ENCODE peak calls at places on chromosomes 1 and 21, in six cellular contexts. Q, S, D, V, L and K are unnamed samples.

GRCh38 chr1:85224734-85225623 is 24.2 kb upstream of the SYDE2 start:
- DNase-seq in L (no peak), Q (no peak), D (no peak), V (peak; percentile 90), S (no peak), K (no peak)

GRCh38 chr21:45034556-45035476 is 39.6 kb upstream of the ADARB1 start:
- DNase-seq in S (no peak), V (no peak), D (no peak), Q (no peak), L (no peak), K (no peak)

GRCh38 chr1:35807614-35808375 is at the start of gene AGO4:
- DNase-seq in Q (peak; percentile 19), S (peak; percentile 32), L (peak; percentile 81), V (peak; percentile 54), D (peak; percentile 49), K (peak; percentile 76)

GRCh38 chr1:66533804-66534745 is at the start of gene SGIP1:
- DNase-seq in S (no peak), V (no peak), D (peak; percentile 79), L (peak; percentile 89), Q (no peak), K (peak; percentile 28)

GRCh38 chr1:168693197-168693871 is 35.7 kb downstream of the DPT start:
- DNase-seq in Q (no peak), L (no peak), S (no peak), V (no peak), D (no peak), K (no peak)

GRCh38 chr1:153888518-153888917 is 34.3 kb downstream of the GATAD2B start:
- DNase-seq in D (peak; percentile 22), Q (peak; percentile 39), V (no peak), S (no peak), L (no peak), K (peak; percentile 42)

GRCh38 chr1:27545876-27546275 is 55.9 kb upstream of the WASF2 start:
- DNase-seq in D (no peak), Q (no peak), S (no peak), L (no peak), V (no peak), K (no peak)

GRCh38 chr1:187842406-187843165 is 1013.8 kb downstream of the PLA2G4A start:
- DNase-seq in S (no peak), V (no peak), Q (no peak), D (peak; percentile 10), L (peak; percentile 4), K (no peak)

GRCh38 chr1:21175324-21175669 is 1.4 kb downstream of the EIF4G3 start:
- DNase-seq in D (peak; percentile 55), L (peak; percentile 64), Q (peak; percentile 30), V (no peak), S (peak; percentile 35), K (peak; percentile 25)

GRCh38 chr1:169768161-169768560 is 26.5 kb downstream of the METTL18 start:
- DNase-seq in D (no peak), Q (no peak), V (no peak), S (no peak), L (no peak), K (no peak)

GRCh38 chr1:169765580-169766331 is 29.0 kb downstream of the METTL18 start:
- DNase-seq in Q (no peak), L (no peak), V (peak; percentile 65), S (no peak), D (no peak), K (no peak)

GRCh38 chr1:169759038-169759437 is 25.2 kb upstream of the SELE start:
- DNase-seq in V (no peak), Q (no peak), D (no peak), S (no peak), L (no peak), K (no peak)

GRCh38 chr1:169764919-169765318 is 29.8 kb downstream of the METTL18 start:
- DNase-seq in S (no peak), D (no peak), L (no peak), V (no peak), Q (no peak), K (no peak)

DNA sequence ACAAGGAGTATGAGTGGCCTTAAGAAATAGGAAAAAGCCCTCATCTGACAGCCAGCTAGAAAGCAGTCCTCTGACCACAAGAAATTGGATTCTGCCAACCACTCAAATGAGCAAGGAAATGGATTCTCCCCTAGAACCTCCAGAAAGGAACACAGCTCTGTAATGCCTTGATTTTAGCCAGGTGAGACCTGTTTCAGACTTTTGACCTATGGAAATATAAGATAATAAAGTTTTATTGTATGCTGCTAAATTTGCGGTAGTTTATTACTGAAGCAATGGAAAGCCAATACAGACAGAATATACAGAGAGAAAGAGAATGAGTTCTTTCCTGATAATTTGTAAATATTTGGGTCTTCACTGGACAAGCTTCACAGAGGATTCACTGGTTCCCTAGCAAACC is 28.8 kb upstream of the SELE start:
- DNase-seq in S (no peak), L (no peak), Q (no peak), D (no peak), V (no peak), K (no peak)
- TF ChIP-seq CTCF in S (no peak), L (no peak), Q (no peak), D (no peak), V (no peak), K (no peak)

DNA sequence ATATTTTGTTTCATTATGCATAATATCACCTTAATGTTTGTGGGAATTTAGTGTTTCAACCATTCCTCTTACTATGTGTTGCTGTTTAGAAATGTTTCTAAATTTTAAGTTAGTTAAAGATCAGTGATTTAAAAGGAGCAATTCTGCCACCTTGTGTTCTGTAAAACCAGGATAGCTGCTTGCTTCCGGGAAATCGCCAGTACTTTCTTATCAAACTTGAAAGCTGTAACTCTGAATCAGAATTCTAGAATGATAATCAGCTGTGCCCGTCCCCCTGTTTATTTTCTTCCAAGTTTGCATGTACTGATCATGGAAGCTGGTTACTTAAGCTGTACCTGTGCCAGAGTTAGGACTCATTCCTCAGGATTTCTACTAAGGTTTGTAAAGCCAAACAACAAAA is 656.4 kb downstream of the LTN1 start:
- DNase-seq in L (peak; percentile 95), D (peak; percentile 92), V (peak; percentile 33), S (no peak), Q (peak; percentile 48), K (no peak)
- TF ChIP-seq CTCF in L (peak; percentile 38), D (peak; percentile 64), V (peak; percentile 61), S (no peak), Q (peak; percentile 48), K (no peak)

GRCh38 chr1:158496379-158496778 is 24.4 kb downstream of the OR10R2 start:
- DNase-seq in Q (peak; percentile 42), S (no peak), D (peak; percentile 21), L (no peak), V (no peak), K (peak; percentile 10)
- TF ChIP-seq CTCF in Q (peak; percentile 58), S (no peak), D (peak; percentile 19), L (no peak), V (no peak), K (no peak)

GRCh38 chr1:52825868-52826267 is 16.7 kb upstream of the ZYG11A start:
- DNase-seq in V (no peak), S (no peak), L (peak; percentile 8), D (peak; percentile 30), Q (peak; percentile 34), K (peak; percentile 12)
- TF ChIP-seq CTCF in V (no peak), S (no peak), L (no peak), D (peak; percentile 36), Q (peak; percentile 30), K (no peak)

GRCh38 chr1:201229771-201230635 is 39.4 kb downstream of the IGFN1 start:
- DNase-seq in V (peak; percentile 4), S (no peak), Q (no peak), D (no peak), L (peak; percentile 82), K (no peak)
- TF ChIP-seq CTCF in V (peak; percentile 6), S (no peak), Q (no peak), D (no peak), L (peak; percentile 13), K (no peak)

GRCh38 chr1:3472088-3472850 is 17.8 kb downstream of the ARHGEF16 start:
- DNase-seq in V (no peak), Q (no peak), D (no peak), S (no peak), L (no peak), K (no peak)
- TF ChIP-seq CTCF in V (no peak), Q (no peak), D (no peak), S (no peak), L (no peak), K (no peak)

GRCh38 chr1:117568999-117569398 is 36.8 kb upstream of the TENT5C start:
- DNase-seq in S (no peak), D (no peak), V (no peak), L (no peak), Q (no peak), K (no peak)
- TF ChIP-seq CTCF in S (no peak), D (no peak), V (no peak), L (no peak), Q (no peak), K (no peak)